ENCODE peak calls at places on chromosomes 2 and 18, in eight cellular contexts. Q, C, K, V, A, G, N and Z are unnamed samples.

GRCh38 chr2:196260546-196260945 is 89.2 kb upstream of the STK17B start:
- DNase-seq in K (no peak), Q (no peak), G (no peak), N (no peak), C (no peak), V (no peak), A (no peak), Z (no peak)

GRCh38 chr18:34976084-34976483 is 65.1 kb upstream of the MAPRE2 start:
- DNase-seq in V (no peak), Q (no peak), G (no peak), A (no peak), N (no peak), C (no peak), K (peak), Z (no peak)

GRCh38 chr2:16005819-16006536 is 65.6 kb downstream of the MYCN start:
- DNase-seq in C (no peak), N (no peak), K (no peak), V (peak), A (no peak), Q (no peak), G (no peak), Z (peak)

GRCh38 chr2:226635221-226635620 is 164.4 kb downstream of the IRS1 start:
- DNase-seq in Q (no peak), N (no peak), A (no peak), V (no peak), K (no peak), C (no peak), G (no peak), Z (no peak)

GRCh38 chr2:63047534-63048281 is 2.9 kb upstream of the OTX1 start:
- DNase-seq in A (no peak), Q (no peak), N (no peak), C (peak), V (peak), K (peak), G (no peak), Z (no peak)

GRCh38 chr2:148135705-148136104 is 114.8 kb downstream of the MBD5 start:
- DNase-seq in V (no peak), N (no peak), G (no peak), C (no peak), Q (no peak), A (no peak), K (no peak), Z (no peak)

GRCh38 chr2:152047826-152048476 is 50.9 kb downstream of the CACNB4 start:
- DNase-seq in V (peak), Q (no peak), N (no peak), A (no peak), K (no peak), C (no peak), G (no peak), Z (peak)

GRCh38 chr18:46071894-46072867 is at the start of gene PSTPIP2:
- DNase-seq in N (peak), K (peak), G (no peak), V (no peak), C (peak), A (no peak), Q (peak), Z (peak)

GRCh38 chr2:150370600-150370999 is 116.9 kb downstream of the RND3 start:
- DNase-seq in C (no peak), K (no peak), N (no peak), V (no peak), G (no peak), Q (no peak), A (no peak), Z (no peak)

GRCh38 chr2:149068996-149069888 is 30.7 kb downstream of the LYPD6B start:
- DNase-seq in N (peak), C (no peak), K (no peak), Q (peak), G (peak), A (no peak), V (peak), Z (peak)

GRCh38 chr18:77088977-77089795 is 43.4 kb downstream of the MBP start:
- DNase-seq in N (no peak), C (no peak), G (no peak), V (no peak), A (no peak), K (peak), Q (no peak), Z (peak)

GRCh38 chr2:7950035-7950612 is 731.7 kb upstream of the ID2 start:
- DNase-seq in C (no peak), G (no peak), V (no peak), K (no peak), N (peak), A (no peak), Q (no peak), Z (no peak)

DNA sequence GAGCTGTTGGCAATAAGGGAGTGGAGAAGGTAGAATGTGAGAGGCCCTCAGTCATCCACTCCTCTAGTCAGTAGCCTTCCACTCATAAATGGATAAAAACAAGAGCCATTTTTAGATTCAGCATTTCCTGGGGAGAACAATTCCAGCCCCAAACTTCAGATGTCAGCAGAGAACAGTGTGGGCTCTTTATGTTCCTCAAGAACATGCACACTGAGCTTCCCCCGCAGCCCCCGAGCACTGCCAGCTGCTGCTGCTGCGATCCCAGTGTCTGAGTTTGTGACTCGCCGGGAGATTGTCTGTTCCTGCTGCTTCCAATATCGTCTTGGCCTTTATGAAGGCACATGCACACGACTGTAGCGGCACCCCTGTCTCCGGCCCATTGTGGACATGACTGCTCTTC is 143.7 kb upstream of the CTNNA2 start:
- DNase-seq in G (no peak), A (no peak), V (no peak), K (no peak), Q (no peak), N (no peak), C (no peak), Z (no peak)
- TF ChIP-seq CTCF in G (no peak), A (no peak), V (no peak), K (no peak), Q (no peak), N (no peak), C (no peak), Z (no peak)

GRCh38 chr2:179558010-179558911 is 293.6 kb upstream of the SESTD1 start:
- DNase-seq in Q (no peak), G (no peak), V (no peak), K (no peak), C (no peak), A (no peak), N (no peak), Z (no peak)
- TF ChIP-seq CTCF in Q (no peak), G (no peak), V (no peak), K (no peak), C (no peak), A (no peak), N (no peak), Z (no peak)

GRCh38 chr2:60152226-60152833 is 401.1 kb downstream of the BCL11A start:
- DNase-seq in A (no peak), K (no peak), Q (peak), C (no peak), N (peak), G (no peak), V (peak), Z (peak)
- TF ChIP-seq CTCF in A (peak), K (peak), Q (peak), C (no peak), N (peak), G (peak), V (peak), Z (peak)

GRCh38 chr18:59597049-59597448 is 100.2 kb downstream of the CCBE1 start:
- DNase-seq in A (no peak), V (no peak), C (no peak), N (no peak), Q (no peak), G (no peak), K (no peak), Z (no peak)

GRCh38 chr18:59592624-59593023 is 104.6 kb downstream of the CCBE1 start:
- DNase-seq in G (no peak), K (no peak), V (no peak), Q (no peak), C (no peak), N (no peak), A (no peak), Z (no peak)

DNA sequence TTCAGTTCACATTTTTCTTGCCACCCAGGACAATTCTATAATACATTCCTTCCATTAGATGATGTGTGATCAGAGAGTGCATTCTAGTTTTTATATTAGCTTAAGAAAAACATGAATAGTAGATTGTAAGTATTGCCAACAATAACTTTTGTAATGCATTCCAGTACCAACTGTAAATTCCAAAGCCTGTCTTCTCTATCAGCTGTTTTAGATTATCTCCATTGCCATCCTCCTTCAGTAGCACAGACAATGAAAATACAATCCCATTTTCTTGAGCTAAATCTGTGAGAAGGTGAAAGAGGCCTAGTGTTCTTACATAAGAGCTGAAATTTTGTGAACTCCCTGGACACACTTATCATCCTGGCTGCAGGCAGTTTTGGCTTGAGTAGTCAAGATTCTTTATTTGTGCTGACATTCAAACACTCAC is 103.9 kb downstream of the CCBE1 start:
- DNase-seq in G (peak), A (no peak), K (no peak), V (no peak), C (no peak), Q (peak), N (peak), Z (no peak)
- TF ChIP-seq CTCF in G (no peak), A (no peak), K (no peak), V (no peak), C (no peak), Q (peak), N (no peak), Z (no peak)